ENCODE peak calls at places on chromosomes 5 and 9, in six cellular contexts. I is mesendoderm; L is iris pigment epithelial cell; O is KG1; S is effector CD8-positive, alpha-beta T cell; K is AG09319. R is an unnamed sample.

GRCh38 chr5:63923914-63924313 is 38.3 kb downstream of the HTR1A start:
- DNase-seq in S (no peak), I (no peak), K (no peak), L (no peak), O (no peak), R (no peak)

GRCh38 chr5:97425511-97425910 is 242.5 kb upstream of the RIOK2 start:
- DNase-seq in K (no peak), L (peak), I (peak), O (no peak), S (no peak), R (no peak)

GRCh38 chr9:23587433-23587832 is 238.6 kb downstream of the ELAVL2 start:
- DNase-seq in I (no peak), S (no peak), O (no peak), L (no peak), K (no peak), R (no peak)

GRCh38 chr9:6632516-6633328 is 12.8 kb downstream of the GLDC start:
- DNase-seq in K (no peak), I (peak), S (no peak), O (no peak), L (no peak), R (no peak)

GRCh38 chr9:96500696-96501660 is 51.0 kb downstream of the HABP4 start:
- DNase-seq in S (no peak), K (no peak), I (no peak), O (no peak), L (peak), R (no peak)

GRCh38 chr5:91266184-91266705 is 116.9 kb downstream of the ARRDC3 start:
- DNase-seq in O (no peak), I (no peak), S (no peak), K (no peak), L (peak), R (no peak)

GRCh38 chr9:7169717-7170348 is 412.1 kb downstream of the KDM4C start:
- DNase-seq in L (peak), I (no peak), O (no peak), K (no peak), S (no peak), R (no peak)

GRCh38 chr5:68778467-68778866 is 315.3 kb upstream of the SLC30A5 start:
- DNase-seq in S (no peak), O (no peak), I (no peak), L (no peak), K (no peak), R (no peak)

GRCh38 chr5:2556375-2556966 is 195.0 kb downstream of the IRX2 start:
- DNase-seq in L (no peak), O (no peak), K (no peak), S (no peak), I (no peak), R (no peak)

GRCh38 chr5:170960567-170960966 is 98.7 kb downstream of the RANBP17 start:
- DNase-seq in S (no peak), L (peak), K (no peak), O (no peak), I (no peak), R (no peak)

GRCh38 chr5:7250609-7251008 is 145.3 kb upstream of the ADCY2 start:
- DNase-seq in L (no peak), O (no peak), I (no peak), S (no peak), K (no peak), R (no peak)

GRCh38 chr5:22250528-22250927 is 602.6 kb downstream of the CDH12 start:
- DNase-seq in L (no peak), S (no peak), I (no peak), O (no peak), K (no peak), R (no peak)

GRCh38 chr5:33068786-33069185 is 357.7 kb downstream of the NPR3 start:
- DNase-seq in K (no peak), I (no peak), S (no peak), L (peak), O (no peak), R (no peak)

GRCh38 chr5:107631805-107632362 is 38.9 kb downstream of the EFNA5 start:
- DNase-seq in I (no peak), K (no peak), S (no peak), O (no peak), L (no peak), R (no peak)

GRCh38 chr5:17219431-17219830 is 2.0 kb downstream of the BASP1 start:
- DNase-seq in I (no peak), K (no peak), L (no peak), S (no peak), O (no peak), R (no peak)

GRCh38 chr9:137682431-137682991 is 63.7 kb downstream of the EHMT1 start:
- DNase-seq in L (no peak), O (no peak), S (no peak), K (no peak), I (peak), R (no peak)